ENCODE peak calls at places on chromosomes 3 and 15, in five cellular contexts. P is left ventricle myocardium superior, D is lung microvascular endothelial cell, T is uterus, Y is ELR. V is an unnamed sample.

GRCh38 chr15:85582719-85583089 is 202.3 kb downstream of the AKAP13 start:
- DNase-seq in P (peak), D (peak), T (peak), Y (no peak), V (peak)

GRCh38 chr3:126512916-126513650 is 4.5 kb downstream of the UROC1 start:
- DNase-seq in P (no peak), D (no peak), T (no peak), Y (no peak), V (peak)

GRCh38 chr15:75107905-75108838 is 84.8 kb downstream of the PPCDC start:
- DNase-seq in P (no peak), D (peak), T (no peak), Y (peak), V (peak)

GRCh38 chr15:75840659-75841058 is 2.6 kb upstream of the UBE2Q2 start:
- DNase-seq in P (no peak), D (peak), T (peak), Y (peak), V (no peak)

GRCh38 chr3:195566797-195567196 is 16.9 kb downstream of the APOD start:
- DNase-seq in P (no peak), D (no peak), T (no peak), Y (peak), V (no peak)

GRCh38 chr3:38153221-38153620 is 12.1 kb upstream of the OXSR1 start:
- DNase-seq in P (no peak), D (no peak), T (no peak), Y (no peak), V (no peak)

GRCh38 chr15:82064824-82065223 is 19.0 kb upstream of the MEX3B start:
- DNase-seq in P (no peak), D (peak), T (no peak), Y (peak), V (no peak)

GRCh38 chr3:108412351-108412750 is 98.0 kb downstream of the MYH15 start:
- DNase-seq in P (no peak), D (no peak), T (no peak), Y (no peak), V (no peak)

GRCh38 chr3:14204605-14205284 is 26.1 kb downstream of the LSM3 start:
- DNase-seq in P (no peak), D (peak), T (peak), Y (no peak), V (no peak)

GRCh38 chr15:96268421-96269204 is 61.9 kb upstream of the NR2F2 start:
- DNase-seq in P (no peak), D (peak), T (no peak), Y (peak), V (no peak)

GRCh38 chr3:14516738-14517345 is 23.3 kb downstream of the GRIP2 start:
- DNase-seq in P (no peak), D (no peak), T (no peak), Y (no peak), V (no peak)

GRCh38 chr15:47573673-47574072 is 143.6 kb upstream of the SEMA6D start:
- DNase-seq in P (no peak), D (no peak), T (no peak), Y (no peak), V (no peak)

GRCh38 chr15:68770206-68770605 is 50.5 kb downstream of the ANP32A start:
- DNase-seq in P (no peak), D (no peak), T (no peak), Y (no peak), V (no peak)

GRCh38 chr3:50204052-50204803 is 843 bp upstream of the SLC38A3 start:
- DNase-seq in P (no peak), D (no peak), T (no peak), Y (no peak), V (no peak)

GRCh38 chr3:48598323-48599076 is 3.4 kb upstream of the COL7A1 start:
- DNase-seq in P (peak), D (peak), T (peak), Y (peak), V (no peak)

GRCh38 chr15:74007820-74008371 is 13.4 kb downstream of the PML start:
- DNase-seq in P (no peak), D (no peak), T (no peak), Y (no peak), V (no peak)

GRCh38 chr3:33947272-33948195 is 149.1 kb downstream of the PDCD6IP start:
- DNase-seq in P (no peak), D (no peak), T (no peak), Y (no peak), V (no peak)

GRCh38 chr3:22296641-22297040 is 545.6 kb upstream of the ZNF385D start:
- DNase-seq in P (no peak), D (peak), T (no peak), Y (no peak), V (no peak)

GRCh38 chr3:185712337-185712736 is 112.5 kb downstream of the IGF2BP2 start:
- DNase-seq in P (no peak), D (no peak), T (no peak), Y (peak), V (no peak)

GRCh38 chr3:100634493-100635272 is 25.3 kb downstream of the ADGRG7 start:
- DNase-seq in P (peak), D (peak), T (no peak), Y (peak), V (peak)

GRCh38 chr3:37441689-37442088 is 267.3 kb upstream of the LRRFIP2 start:
- DNase-seq in P (no peak), D (no peak), T (no peak), Y (no peak), V (no peak)

GRCh38 chr3:189108032-189108431 is 63.7 kb upstream of the TPRG1 start:
- DNase-seq in P (no peak), D (no peak), T (no peak), Y (no peak), V (no peak)

GRCh38 chr3:53581671-53582070 is 87.3 kb downstream of the CACNA1D start:
- DNase-seq in P (no peak), D (no peak), T (no peak), Y (peak), V (no peak)

GRCh38 chr3:17151598-17152373 is 267.0 kb downstream of the PLCL2 start:
- DNase-seq in P (peak), D (no peak), T (no peak), Y (no peak), V (no peak)

GRCh38 chr3:48187579-48188265 is 495 bp downstream of the CDC25A start:
- DNase-seq in P (peak), D (peak), T (no peak), Y (no peak), V (peak)

GRCh38 chr3:179526989-179527391 is 35.7 kb upstream of the ACTL6A start:
- DNase-seq in P (peak), D (peak), T (peak), Y (peak), V (no peak)

GRCh38 chr15:64883997-64884511 is 27.6 kb upstream of the ANKDD1A start:
- DNase-seq in P (peak), D (peak), T (peak), Y (peak), V (peak)

GRCh38 chr3:120451670-120452220 is 953 bp upstream of the FSTL1 start:
- DNase-seq in P (no peak), D (no peak), T (no peak), Y (no peak), V (no peak)

GRCh38 chr15:57592836-57593420 is 1.2 kb downstream of the MYZAP start:
- DNase-seq in P (no peak), D (no peak), T (no peak), Y (no peak), V (no peak)

GRCh38 chr3:42263354-42264346 is 2.3 kb downstream of the CCK start:
- DNase-seq in P (no peak), D (no peak), T (no peak), Y (no peak), V (no peak)

GRCh38 chr3:152258448-152259302 is 10.1 kb upstream of the MBNL1 start:
- DNase-seq in P (peak), D (peak), T (peak), Y (peak), V (peak)

GRCh38 chr3:24145981-24146822 is 201.1 kb downstream of the NR1D2 start:
- DNase-seq in P (no peak), D (peak), T (no peak), Y (peak), V (no peak)